ENCODE peak calls at places on chromosomes 6 and 20, in four cellular contexts. One of them, this sample, is unnamed.

GRCh38 chr6:41694815-41695536 is 40.4 kb downstream of the TFEB start:
- DNase-seq in A549: no peak
- DNase-seq in H1: no peak
- DNase-seq in GM12878: no peak
- DNase-seq in this sample: no peak

GRCh38 chr20:11891081-11891826 is 26.4 kb upstream of the BTBD3 start:
- DNase-seq in A549: peak; percentile 43
- DNase-seq in H1: no peak
- DNase-seq in GM12878: no peak
- DNase-seq in this sample: peak; percentile 80

GRCh38 chr20:64103871-64104666 is 3.3 kb downstream of the NPBWR2 start:
- DNase-seq in A549: no peak
- DNase-seq in H1: no peak
- DNase-seq in GM12878: no peak
- DNase-seq in this sample: no peak

GRCh38 chr6:37633581-37634237 is 64.0 kb downstream of the MDGA1 start:
- DNase-seq in A549: no peak
- DNase-seq in H1: no peak
- DNase-seq in GM12878: no peak
- DNase-seq in this sample: no peak

GRCh38 chr6:91822581-91822980 is 1235.7 kb upstream of the MAP3K7 start:
- DNase-seq in A549: no peak
- DNase-seq in H1: no peak
- DNase-seq in GM12878: no peak
- DNase-seq in this sample: no peak

GRCh38 chr6:45686841-45687569 is 309.3 kb upstream of the SUPT3H start:
- DNase-seq in A549: no peak
- DNase-seq in H1: no peak
- DNase-seq in GM12878: no peak
- DNase-seq in this sample: peak; percentile 20

GRCh38 chr6:1613631-1614447 is 4.1 kb downstream of the FOXC1 start:
- DNase-seq in A549: no peak
- DNase-seq in H1: no peak
- DNase-seq in GM12878: no peak
- DNase-seq in this sample: no peak

GRCh38 chr6:16741112-16742016 is 19.9 kb downstream of the ATXN1 start:
- DNase-seq in A549: no peak
- DNase-seq in H1: no peak
- DNase-seq in GM12878: no peak
- DNase-seq in this sample: no peak

GRCh38 chr20:41173161-41173721 is 35.9 kb downstream of the PLCG1 start:
- DNase-seq in A549: peak; percentile 60
- DNase-seq in H1: peak; percentile 38
- DNase-seq in GM12878: no peak
- DNase-seq in this sample: peak; percentile 62

GRCh38 chr20:57579898-57580447 is 19.1 kb downstream of the PCK1 start:
- DNase-seq in A549: no peak
- DNase-seq in H1: no peak
- DNase-seq in GM12878: no peak
- DNase-seq in this sample: no peak
- TF ChIP-seq EP300 in A549: no peak
- TF ChIP-seq EP300 in H1: no peak
- TF ChIP-seq EP300 in GM12878: no peak
- TF ChIP-seq EP300 in this sample: no peak

DNA sequence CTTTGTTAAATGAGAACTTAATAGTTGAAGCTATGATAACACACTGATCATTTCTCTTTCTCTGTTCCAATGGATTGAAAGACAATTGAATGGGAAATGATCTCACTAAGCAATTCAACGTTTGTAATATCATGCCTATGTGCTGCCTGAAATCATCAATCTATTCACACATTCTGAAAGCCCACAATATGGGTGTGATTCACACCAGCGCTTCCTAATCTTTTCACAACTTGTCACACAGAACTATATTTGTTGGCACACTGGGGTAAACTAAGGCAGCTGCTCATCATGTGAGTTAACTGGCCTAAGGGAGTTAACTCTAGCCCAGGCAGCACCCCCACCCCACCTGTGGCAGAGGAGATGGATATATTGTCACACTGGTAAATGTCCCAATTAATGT is 37.1 kb upstream of the UTRN start:
- DNase-seq in A549: no peak
- DNase-seq in H1: no peak
- DNase-seq in GM12878: no peak
- DNase-seq in this sample: no peak
- TF ChIP-seq CHD2 in A549: no peak
- TF ChIP-seq CHD2 in H1: no peak
- TF ChIP-seq CHD2 in GM12878: no peak
- TF ChIP-seq CHD2 in this sample: no peak

GRCh38 chr6:90158945-90159344 is 137.7 kb downstream of the BACH2 start:
- DNase-seq in A549: no peak
- DNase-seq in H1: no peak
- DNase-seq in GM12878: no peak
- DNase-seq in this sample: no peak

GRCh38 chr6:90159452-90159851 is 137.2 kb downstream of the BACH2 start:
- DNase-seq in A549: no peak
- DNase-seq in H1: no peak
- DNase-seq in GM12878: no peak
- DNase-seq in this sample: no peak

GRCh38 chr6:90160013-90160412 is 136.6 kb downstream of the BACH2 start:
- DNase-seq in A549: no peak
- DNase-seq in H1: no peak
- DNase-seq in GM12878: no peak
- DNase-seq in this sample: no peak

GRCh38 chr6:90167514-90168379 is 128.9 kb downstream of the BACH2 start:
- DNase-seq in A549: no peak
- DNase-seq in H1: no peak
- DNase-seq in GM12878: no peak
- DNase-seq in this sample: no peak

GRCh38 chr6:90162648-90163409 is 133.8 kb downstream of the BACH2 start:
- DNase-seq in A549: no peak
- DNase-seq in H1: no peak
- DNase-seq in GM12878: no peak
- DNase-seq in this sample: no peak
- TF ChIP-seq EP300 in A549: no peak
- TF ChIP-seq EP300 in H1: no peak
- TF ChIP-seq EP300 in GM12878: no peak
- TF ChIP-seq EP300 in this sample: no peak

GRCh38 chr6:20789162-20789561 is 254.9 kb downstream of the CDKAL1 start:
- DNase-seq in A549: peak; percentile 22
- DNase-seq in H1: no peak
- DNase-seq in GM12878: no peak
- DNase-seq in this sample: no peak
- TF ChIP-seq CHD2 in A549: no peak
- TF ChIP-seq CHD2 in H1: no peak
- TF ChIP-seq CHD2 in GM12878: no peak
- TF ChIP-seq CHD2 in this sample: no peak

GRCh38 chr6:36441307-36441894 is 1.3 kb downstream of the PXT1 start:
- DNase-seq in A549: peak; percentile 99
- DNase-seq in H1: peak; percentile 61
- DNase-seq in GM12878: peak; percentile 83
- DNase-seq in this sample: peak; percentile 94
- TF ChIP-seq EP300 in A549: no peak
- TF ChIP-seq EP300 in H1: no peak
- TF ChIP-seq EP300 in GM12878: peak; percentile 35
- TF ChIP-seq EP300 in this sample: peak; percentile 52

DNA sequence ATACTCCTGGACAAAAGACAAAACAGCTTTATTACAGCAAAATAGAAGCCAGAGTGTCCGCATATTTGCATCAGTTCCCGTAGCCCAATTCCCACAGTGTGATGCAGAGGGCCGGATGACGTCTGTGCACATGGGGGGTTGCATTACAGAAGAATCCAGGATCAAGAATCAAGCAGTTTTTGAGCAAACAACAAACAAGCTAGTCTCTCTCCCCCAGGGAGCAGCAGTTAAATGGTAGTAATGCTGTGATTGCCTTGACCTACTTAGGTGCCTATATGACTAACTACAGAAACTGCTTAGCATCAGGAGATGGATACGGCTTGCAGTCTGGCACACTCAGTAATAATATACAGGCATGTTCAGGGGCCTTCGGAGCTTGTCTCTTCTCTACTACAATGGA is 3.2 kb upstream of the SDHAF4 start:
- DNase-seq in A549: peak; percentile 2
- DNase-seq in H1: no peak
- DNase-seq in GM12878: no peak
- DNase-seq in this sample: no peak
- TF ChIP-seq CHD2 in A549: no peak
- TF ChIP-seq CHD2 in H1: no peak
- TF ChIP-seq CHD2 in GM12878: no peak
- TF ChIP-seq CHD2 in this sample: no peak

GRCh38 chr6:133895573-133896343 is 6.8 kb downstream of the TCF21 start:
- DNase-seq in A549: no peak
- DNase-seq in H1: no peak
- DNase-seq in GM12878: no peak
- DNase-seq in this sample: no peak
- TF ChIP-seq EP300 in A549: no peak
- TF ChIP-seq EP300 in H1: no peak
- TF ChIP-seq EP300 in GM12878: no peak
- TF ChIP-seq EP300 in this sample: no peak

DNA sequence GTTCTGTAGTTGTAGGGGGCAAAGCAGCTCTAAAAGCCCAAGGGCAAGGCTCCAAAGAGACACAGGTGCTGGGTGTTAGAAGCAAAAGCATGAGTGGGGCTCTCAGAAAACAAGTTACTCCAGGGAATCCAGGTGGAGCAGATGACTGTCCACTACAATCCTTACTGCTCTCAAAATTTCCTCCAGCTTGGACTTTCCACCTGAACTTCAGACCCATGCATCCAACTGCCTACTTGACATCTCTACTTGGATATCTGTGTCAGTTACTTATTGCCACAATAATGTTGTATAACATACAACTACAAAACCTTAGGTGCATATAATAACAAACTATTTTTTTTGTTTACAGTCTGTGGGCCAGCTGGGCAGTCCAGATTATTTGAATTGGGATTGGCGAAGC is 22.8 kb upstream of the DTNBP1 start:
- DNase-seq in A549: no peak
- DNase-seq in H1: no peak
- DNase-seq in GM12878: no peak
- DNase-seq in this sample: no peak
- TF ChIP-seq CHD2 in A549: no peak
- TF ChIP-seq CHD2 in H1: no peak
- TF ChIP-seq CHD2 in GM12878: no peak
- TF ChIP-seq CHD2 in this sample: no peak

This sample was measured in HepG2.